ENCODE peak calls at places on chromosomes 16 and 17, in six cellular contexts. R, U, C, L, Y and K are unnamed samples.
A peak's percentile ranks its signal among the peaks of the same experiment; 100 is the strongest.

GRCh38 chr16:50683689-50684374 is 2.7 kb upstream of the SNX20 start:
- DNase-seq in Y (no peak), L (no peak), C (no peak), R (no peak), U (peak; percentile 83), K (no peak)

GRCh38 chr17:29143894-29144293 is 36.3 kb downstream of the MYO18A start:
- DNase-seq in Y (peak; percentile 58), C (no peak), L (no peak), R (peak; percentile 62), U (no peak), K (no peak)

GRCh38 chr16:56653218-56653617 is 1.5 kb downstream of the MT1B start:
- DNase-seq in C (no peak), U (no peak), L (no peak), R (no peak), Y (no peak), K (no peak)

GRCh38 chr16:77960771-77961170 is 61.6 kb upstream of the CLEC3A start:
- DNase-seq in L (no peak), Y (no peak), C (no peak), U (no peak), R (no peak), K (no peak)

GRCh38 chr17:38452719-38453118 is 24.5 kb downstream of the ARHGAP23 start:
- DNase-seq in Y (no peak), C (no peak), R (no peak), L (no peak), U (no peak), K (no peak)

GRCh38 chr17:4519361-4519788 is 20.7 kb downstream of the SPNS2 start:
- DNase-seq in C (no peak), U (no peak), L (peak; percentile 75), Y (no peak), R (no peak), K (peak; percentile 63)

GRCh38 chr17:28645576-28645939 is 600 bp upstream of the BLTP2 start:
- DNase-seq in C (no peak), U (no peak), L (no peak), R (no peak), Y (no peak), K (peak; percentile 63)

GRCh38 chr17:38428150-38428642 is at the start of gene ARHGAP23:
- DNase-seq in C (no peak), R (peak; percentile 96), U (no peak), L (no peak), Y (peak; percentile 77), K (peak; percentile 89)

GRCh38 chr17:76742958-76743357 is 5.0 kb downstream of the MFSD11 start:
- DNase-seq in U (no peak), Y (no peak), R (no peak), C (no peak), L (no peak), K (no peak)

GRCh38 chr16:88807142-88807625 is 3.6 kb downstream of the CDT1 start:
- DNase-seq in C (no peak), U (no peak), Y (no peak), L (no peak), R (no peak), K (no peak)

GRCh38 chr17:73342057-73342522 is 30.3 kb upstream of the CDC42EP4 start:
- DNase-seq in R (peak; percentile 69), U (no peak), L (peak; percentile 63), C (no peak), Y (peak; percentile 89), K (peak; percentile 98)

GRCh38 chr17:64015447-64015846 is 5.0 kb downstream of the ICAM2 start:
- DNase-seq in Y (no peak), C (no peak), L (no peak), R (no peak), U (no peak), K (no peak)

GRCh38 chr17:1322469-1322868 is 43.0 kb downstream of the TRARG1 start:
- DNase-seq in C (no peak), R (no peak), Y (no peak), U (no peak), L (no peak), K (no peak)

GRCh38 chr16:85656351-85657266 is 32.1 kb downstream of the GINS2 start:
- DNase-seq in C (no peak), Y (no peak), U (no peak), L (no peak), R (no peak), K (no peak)

GRCh38 chr17:39161967-39162366 is 4.0 kb downstream of the ARL5C start:
- DNase-seq in C (no peak), R (no peak), L (no peak), U (no peak), Y (no peak), K (no peak)

GRCh38 chr17:17712268-17712924 is 31.1 kb downstream of the RAI1 start:
- DNase-seq in U (peak; percentile 66), Y (no peak), C (no peak), R (no peak), L (no peak), K (no peak)

GRCh38 chr17:50304781-50305404 is 30.6 kb downstream of the TMEM92 start:
- DNase-seq in C (no peak), L (no peak), Y (no peak), U (peak; percentile 55), R (no peak), K (no peak)

DNA sequence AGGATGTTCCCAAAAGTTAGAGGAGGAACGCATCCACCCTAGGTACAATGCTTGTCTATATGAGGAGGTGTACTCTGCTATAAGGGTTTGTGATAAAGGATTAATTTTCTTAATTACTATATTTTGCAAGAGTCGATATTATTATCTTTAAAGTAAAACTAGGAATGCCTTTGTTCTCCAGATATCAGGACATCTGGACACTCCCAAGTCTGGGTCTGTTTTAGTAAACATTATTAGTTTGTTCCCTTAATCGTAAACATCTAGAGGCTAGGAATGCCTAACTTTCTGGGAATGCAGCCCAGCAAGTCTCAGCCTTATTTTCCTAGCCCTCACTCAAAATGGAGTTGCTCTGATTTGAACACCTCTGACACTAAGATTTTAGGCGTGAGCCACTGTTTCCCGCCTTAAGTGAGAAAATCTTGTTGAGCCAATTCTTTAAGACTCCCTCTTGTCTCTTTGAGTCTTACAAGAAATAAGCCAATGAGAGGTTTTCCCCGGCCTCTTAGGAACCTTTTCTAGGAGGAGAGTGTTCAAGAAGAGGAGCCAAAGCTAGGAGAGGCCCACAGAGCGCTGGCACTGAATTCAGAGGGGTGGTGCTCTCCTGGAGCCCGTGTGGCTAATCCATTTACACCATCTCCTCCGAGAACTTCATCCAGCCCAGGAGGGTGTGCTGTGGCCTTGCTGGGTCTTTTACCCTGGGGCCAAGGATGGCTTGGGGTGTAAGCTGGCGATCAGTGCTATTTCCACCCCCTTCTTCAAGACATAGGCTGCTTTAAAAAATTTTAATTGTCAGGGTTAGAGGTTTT is 40.9 kb downstream of the SMARCE1 start:
- DNase-seq in R (no peak), L (no peak), U (no peak), C (no peak), Y (no peak), K (no peak)
- H3K27ac ChIP-seq in R (no peak overlapping the region), L (peak overlapping the region; percentile 50), U (no peak overlapping the region), C (no peak overlapping the region), Y (no peak overlapping the region), K (no peak overlapping the region)

GRCh38 chr16:74143171-74143570 is 153.4 kb upstream of the PSMD7 start:
- DNase-seq in Y (no peak), L (no peak), R (no peak), U (no peak), C (no peak), K (no peak)

GRCh38 chr16:74146643-74147042 is 150.0 kb upstream of the PSMD7 start:
- DNase-seq in R (no peak), Y (no peak), C (no peak), L (no peak), U (no peak), K (no peak)

GRCh38 chr16:74140557-74140956 is 156.1 kb upstream of the PSMD7 start:
- DNase-seq in C (no peak), L (no peak), U (no peak), R (no peak), Y (no peak), K (no peak)

GRCh38 chr16:74141015-74141414 is 155.6 kb upstream of the PSMD7 start:
- DNase-seq in Y (no peak), C (no peak), R (no peak), L (no peak), U (no peak), K (no peak)
- TF ChIP-seq POLR2AphosphoS5 in Y (no peak), C (no peak), R (no peak), L (no peak), U (no peak), K (no peak)

GRCh38 chr16:14473488-14473887 is 156.6 kb downstream of the PARN start:
- DNase-seq in R (no peak), U (no peak), Y (no peak), L (no peak), C (no peak), K (no peak)
- H3K27ac ChIP-seq in R (no peak overlapping the region), U (no peak overlapping the region), Y (no peak overlapping the region), L (no peak overlapping the region), C (no peak overlapping the region), K (no peak overlapping the region)

GRCh38 chr17:47684535-47685193 is 9.3 kb upstream of the TBKBP1 start:
- DNase-seq in R (no peak), Y (no peak), L (no peak), U (no peak), C (no peak), K (no peak)
- TF ChIP-seq POLR2AphosphoS5 in R (no peak), Y (no peak), L (no peak), U (no peak), C (peak; percentile 16), K (no peak)

GRCh38 chr17:43713494-43714162 is 45.0 kb downstream of the SOST start:
- DNase-seq in U (no peak), R (peak; percentile 88), Y (peak; percentile 58), L (no peak), C (no peak), K (no peak)
- H3K27ac ChIP-seq in U (no peak overlapping the region), R (no peak overlapping the region), Y (no peak overlapping the region), L (no peak overlapping the region), C (no peak overlapping the region), K (no peak overlapping the region)